ENCODE peak calls at places on chromosomes 2 and 18, in four cellular contexts. P is K562, E is HCT116, K is HepG2. Z is an unnamed sample.

GRCh38 chr2:169002151-169002738 is 28.9 kb downstream of the ABCB11 start:
- DNase-seq in P (no peak), E (no peak), K (no peak), Z (no peak)

GRCh38 chr2:240355001-240355891 is 80.2 kb upstream of the GPC1 start:
- DNase-seq in P (no peak), E (no peak), K (no peak), Z (no peak)

GRCh38 chr2:181444654-181445053 is 12.5 kb upstream of the ITGA4 start:
- DNase-seq in P (no peak), E (no peak), K (no peak), Z (no peak)

GRCh38 chr2:240983996-240984498 is 14.4 kb upstream of the SNED1 start:
- DNase-seq in P (no peak), E (no peak), K (no peak), Z (no peak)

GRCh38 chr2:111157798-111158197 is 37.1 kb downstream of the BCL2L11 start:
- DNase-seq in P (no peak), E (no peak), K (no peak), Z (no peak)

GRCh38 chr2:43024515-43024962 is 201.9 kb downstream of the ZFP36L2 start:
- DNase-seq in P (peak; percentile 84), E (peak; percentile 12), K (no peak), Z (peak; percentile 20)

GRCh38 chr2:239268549-239268948 is 132.3 kb downstream of the HDAC4 start:
- DNase-seq in P (no peak), E (no peak), K (no peak), Z (no peak)

GRCh38 chr2:27184115-27184514 is 27.7 kb upstream of the ATRAID start:
- DNase-seq in P (no peak), E (no peak), K (peak; percentile 43), Z (no peak)

GRCh38 chr2:6425037-6425436 is 440.7 kb downstream of the CMPK2 start:
- DNase-seq in P (no peak), E (no peak), K (no peak), Z (no peak)

GRCh38 chr2:120111193-120111592 is 98.3 kb downstream of the EPB41L5 start:
- DNase-seq in P (no peak), E (no peak), K (no peak), Z (no peak)

GRCh38 chr18:79531926-79532689 is 136.4 kb downstream of the NFATC1 start:
- DNase-seq in P (no peak), E (no peak), K (no peak), Z (no peak)

GRCh38 chr2:17538844-17539554 is 1.5 kb upstream of the VSNL1 start:
- DNase-seq in P (peak; percentile 52), E (peak; percentile 54), K (peak; percentile 83), Z (no peak)

GRCh38 chr18:27778441-27778840 is 398.5 kb downstream of the CDH2 start:
- DNase-seq in P (no peak), E (no peak), K (no peak), Z (no peak)

GRCh38 chr18:63342206-63342605 is 22.6 kb upstream of the BCL2 start:
- DNase-seq in P (peak; percentile 38), E (no peak), K (no peak), Z (no peak)

GRCh38 chr2:63048367-63049171 is 2.1 kb upstream of the OTX1 start:
- DNase-seq in P (no peak), E (no peak), K (no peak), Z (no peak)

GRCh38 chr2:232891621-232892071 is 21.6 kb downstream of the SNORC start:
- DNase-seq in P (no peak), E (no peak), K (no peak), Z (no peak)

GRCh38 chr2:144567745-144568144 is 47.8 kb upstream of the ZEB2 start:
- DNase-seq in P (no peak), E (no peak), K (no peak), Z (no peak)

GRCh38 chr2:79876430-79876829 is 363.6 kb downstream of the CTNNA2 start:
- DNase-seq in P (no peak), E (no peak), K (peak; percentile 15), Z (no peak)

GRCh38 chr2:96245609-96246390 is 20.0 kb downstream of the TMEM127 start:
- DNase-seq in P (no peak), E (no peak), K (no peak), Z (no peak)

GRCh38 chr2:108922141-108922915 is 66.7 kb downstream of the EDAR start:
- DNase-seq in P (no peak), E (no peak), K (no peak), Z (no peak)

GRCh38 chr2:128415768-128416039 is 97.0 kb upstream of the HS6ST1 start:
- DNase-seq in P (no peak), E (no peak), K (no peak), Z (no peak)

GRCh38 chr2:68912732-68913131 is 40.0 kb downstream of the GKN2 start:
- DNase-seq in P (no peak), E (no peak), K (no peak), Z (no peak)

GRCh38 chr18:23276456-23276855 is 141.2 kb downstream of the CABLES1 start:
- DNase-seq in P (no peak), E (no peak), K (no peak), Z (no peak)

GRCh38 chr2:88451647-88452150 is 794 bp downstream of the FOXI3 start:
- DNase-seq in P (no peak), E (no peak), K (no peak), Z (no peak)

GRCh38 chr2:25000503-25001328 is 29.0 kb upstream of the DNAJC27 start:
- DNase-seq in P (no peak), E (no peak), K (no peak), Z (no peak)

GRCh38 chr2:8872821-8873432 is 35.5 kb upstream of the KIDINS220 start:
- DNase-seq in P (peak; percentile 36), E (peak; percentile 50), K (peak; percentile 61), Z (peak; percentile 43)

GRCh38 chr18:69399253-69399652 is 1.4 kb upstream of the DOK6 start:
- DNase-seq in P (no peak), E (no peak), K (no peak), Z (no peak)

GRCh38 chr18:69402219-69402989 is 1.7 kb downstream of the DOK6 start:
- DNase-seq in P (no peak), E (no peak), K (peak; percentile 7), Z (no peak)

GRCh38 chr18:69400976-69401474 is 337 bp downstream of the DOK6 start:
- DNase-seq in P (no peak), E (no peak), K (no peak), Z (no peak)

GRCh38 chr18:69400253-69400975 is at the start of gene DOK6:
- DNase-seq in P (no peak), E (no peak), K (peak; percentile 84), Z (no peak)

GRCh38 chr18:69401475-69402218 is 959 bp downstream of the DOK6 start:
- DNase-seq in P (no peak), E (no peak), K (no peak), Z (no peak)
- H3K27ac ChIP-seq in P (no peak overlapping the region), E (no peak overlapping the region), K (peak overlapping the region; percentile 55), Z (no peak overlapping the region)

GRCh38 chr2:28810384-28811285 is at the start of gene SPDYA:
- DNase-seq in P (no peak), E (no peak), K (no peak), Z (no peak)
- TF ChIP-seq POLR2AphosphoS5 in P (no peak), E (no peak), K (no peak), Z (peak; percentile 57)

DNA sequence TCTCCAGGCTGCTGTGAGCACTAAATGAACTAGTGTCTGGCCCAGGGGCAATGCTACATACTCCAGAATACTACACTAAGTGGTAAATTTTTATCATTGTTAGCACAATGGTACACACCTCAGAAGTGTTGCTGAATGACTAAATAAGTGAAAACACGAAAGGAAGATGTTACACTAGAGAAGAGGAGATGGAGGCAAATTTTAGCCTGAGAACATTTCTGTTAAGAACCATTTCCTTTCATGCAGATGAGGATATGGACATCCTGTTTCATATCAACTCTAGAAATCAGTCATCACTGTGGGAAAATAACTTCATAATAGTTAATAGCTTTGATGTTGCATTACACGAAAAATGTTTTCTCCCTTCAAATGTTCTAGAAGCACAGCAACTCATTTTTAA is 117.6 kb upstream of the STK17B start:
- DNase-seq in P (no peak), E (no peak), K (no peak), Z (no peak)
- TF ChIP-seq TCF7L2 in P (no peak), E (no peak), K (no peak), Z (no peak)

GRCh38 chr18:54532222-54532621 is 58.8 kb upstream of the DYNAP start:
- DNase-seq in P (no peak), E (no peak), K (no peak), Z (no peak)
- H3K27ac ChIP-seq in P (no peak overlapping the region), E (no peak overlapping the region), K (no peak overlapping the region), Z (no peak overlapping the region)

DNA sequence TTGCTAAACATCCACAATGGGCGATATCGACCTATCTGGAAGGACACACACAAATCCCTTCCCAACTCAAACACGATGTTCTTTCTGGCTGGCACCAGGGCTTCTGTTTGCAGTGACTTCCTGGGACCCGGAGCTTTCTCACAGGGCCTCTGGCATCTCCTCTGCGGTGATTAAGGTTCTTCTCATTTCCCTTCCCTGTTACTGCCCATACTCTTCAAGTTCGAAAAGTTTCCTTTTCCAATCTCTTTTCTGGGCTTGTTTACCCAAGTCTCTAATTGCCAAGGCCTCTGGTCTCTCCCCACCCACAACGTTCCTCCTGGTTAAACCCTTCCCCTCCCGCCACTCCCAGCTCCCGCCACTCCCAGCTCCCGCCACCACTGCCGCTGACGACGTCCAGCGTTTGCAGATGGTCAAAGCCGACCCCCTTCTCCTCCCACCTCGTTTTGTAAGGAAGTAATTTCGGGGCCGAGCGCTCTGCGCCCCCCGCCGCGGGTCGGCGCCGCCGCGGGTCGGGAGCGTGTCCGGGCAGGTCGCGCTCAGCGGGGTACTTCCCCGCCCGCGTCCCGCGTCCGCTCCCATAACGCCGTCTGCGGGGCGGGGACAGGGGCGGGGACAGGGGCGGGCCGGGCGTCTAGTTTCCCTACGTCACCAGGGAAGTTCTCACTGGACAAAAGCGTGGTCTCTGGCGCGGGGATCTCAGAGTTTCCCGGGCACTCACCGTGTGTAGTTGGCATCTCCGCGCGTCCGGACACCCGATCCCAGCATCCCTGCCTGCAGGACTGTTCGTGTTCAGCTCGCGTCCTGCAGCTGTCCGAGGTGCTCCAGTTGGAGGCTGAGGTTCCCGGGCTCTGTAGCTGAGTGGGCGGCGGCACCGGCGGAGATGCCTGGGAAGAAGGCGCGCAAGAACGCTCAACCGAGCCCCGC is at the start of gene PMAIP1:
- DNase-seq in P (peak; percentile 81), E (peak; percentile 81), K (peak; percentile 49), Z (no peak)
- TF ChIP-seq POLR2AphosphoS5 in P (peak; percentile 71), E (peak; percentile 100), K (peak; percentile 65), Z (peak; percentile 98)